ENCODE peak calls at places on chromosome 15, in six cellular contexts. M is neuronal stem cell, V is IMR-90, F is H1, P is mesendoderm, B is trophoblast cell. X is an unnamed sample.
A peak's percentile ranks its signal among the peaks of the same experiment; 100 is the strongest.

GRCh38 chr15:100170280-100170654 is 171.5 kb downstream of the ADAMTS17 start:
- DNase-seq in M (no peak), V (no peak), F (no peak), P (no peak), B (no peak), X (no peak)

GRCh38 chr15:65373163-65373651 is 4.6 kb downstream of the IGDCC3 start:
- DNase-seq in M (no peak), V (no peak), F (no peak), P (no peak), B (no peak), X (no peak)

GRCh38 chr15:77497942-77498361 is 77.3 kb downstream of the HMG20A start:
- DNase-seq in M (no peak), V (peak; percentile 29), F (no peak), P (no peak), B (peak; percentile 23), X (peak; percentile 18)

GRCh38 chr15:60528530-60528929 is 49.6 kb upstream of the ICE2 start:
- DNase-seq in M (no peak), V (peak; percentile 61), F (no peak), P (no peak), B (no peak), X (peak; percentile 30)

GRCh38 chr15:93974804-93975481 is 256.4 kb upstream of the MCTP2 start:
- DNase-seq in M (peak; percentile 36), V (peak; percentile 5), F (peak; percentile 15), P (peak; percentile 82), B (peak; percentile 69), X (no peak)

GRCh38 chr15:38406451-38406850 is 47.5 kb upstream of the FAM98B start:
- DNase-seq in M (no peak), V (peak; percentile 58), F (no peak), P (no peak), B (no peak), X (no peak)

GRCh38 chr15:69465253-69465652 is 12.6 kb downstream of the RPLP1 start:
- DNase-seq in M (no peak), V (no peak), F (no peak), P (no peak), B (no peak), X (no peak)

GRCh38 chr15:51244366-51244977 is 93.9 kb downstream of the CYP19A1 start:
- DNase-seq in M (no peak), V (peak; percentile 30), F (no peak), P (peak; percentile 39), B (no peak), X (peak; percentile 17)

GRCh38 chr15:56672721-56673120 is 60.6 kb downstream of the ZNF280D start:
- DNase-seq in M (no peak), V (peak; percentile 79), F (no peak), P (no peak), B (no peak), X (peak; percentile 33)

GRCh38 chr15:74595271-74595670 is 20.4 kb upstream of the CLK3 start:
- DNase-seq in M (no peak), V (no peak), F (no peak), P (no peak), B (no peak), X (no peak)

GRCh38 chr15:52013151-52013791 is 5.7 kb upstream of the MAPK6 start:
- DNase-seq in M (no peak), V (peak; percentile 80), F (no peak), P (no peak), B (peak; percentile 23), X (peak; percentile 80)

GRCh38 chr15:73564255-73564654 is 68.9 kb downstream of the NPTN start:
- DNase-seq in M (no peak), V (peak; percentile 47), F (no peak), P (no peak), B (peak; percentile 13), X (peak; percentile 52)

GRCh38 chr15:81155375-81156218 is 21.5 kb downstream of the CFAP161 start:
- DNase-seq in M (no peak), V (peak; percentile 77), F (no peak), P (peak; percentile 56), B (peak; percentile 57), X (peak; percentile 36)

GRCh38 chr15:64911317-64912186 is at the start of gene ANKDD1A:
- DNase-seq in M (peak; percentile 64), V (peak; percentile 27), F (no peak), P (peak; percentile 77), B (peak; percentile 69), X (peak; percentile 58)

GRCh38 chr15:29056839-29057450 is 171.2 kb downstream of the APBA2 start:
- DNase-seq in M (no peak), V (no peak), F (peak; percentile 19), P (peak; percentile 10), B (no peak), X (no peak)

GRCh38 chr15:34039506-34040123 is 611 bp upstream of the AVEN start:
- DNase-seq in M (no peak), V (peak; percentile 45), F (no peak), P (peak; percentile 9), B (peak; percentile 40), X (peak; percentile 30)

GRCh38 chr15:58522865-58523264 is 91.1 kb downstream of the LIPC start:
- DNase-seq in M (no peak), V (no peak), F (no peak), P (no peak), B (peak; percentile 44), X (no peak)

GRCh38 chr15:73964736-73965093 is 27.4 kb downstream of the STOML1 start:
- DNase-seq in M (peak; percentile 84), V (peak; percentile 72), F (peak; percentile 91), P (peak; percentile 95), B (peak; percentile 92), X (peak; percentile 84)

GRCh38 chr15:70109522-70109921 is 11.8 kb upstream of the TLE3 start:
- DNase-seq in M (no peak), V (no peak), F (no peak), P (no peak), B (no peak), X (no peak)

GRCh38 chr15:101535170-101535902 is 45.8 kb upstream of the PCSK6 start:
- DNase-seq in M (no peak), V (no peak), F (no peak), P (no peak), B (no peak), X (no peak)

GRCh38 chr15:88433046-88433685 is 34.0 kb downstream of the MRPL46 start:
- DNase-seq in M (no peak), V (no peak), F (no peak), P (no peak), B (no peak), X (no peak)

GRCh38 chr15:88179562-88179961 is 77.0 kb downstream of the NTRK3 start:
- DNase-seq in M (no peak), V (no peak), F (no peak), P (no peak), B (no peak), X (no peak)

GRCh38 chr15:98872777-98873176 is 134.8 kb downstream of the PGPEP1L start:
- DNase-seq in M (no peak), V (no peak), F (no peak), P (no peak), B (no peak), X (no peak)

GRCh38 chr15:98873441-98874218 is 134.0 kb downstream of the PGPEP1L start:
- DNase-seq in M (no peak), V (peak; percentile 83), F (no peak), P (peak; percentile 59), B (peak; percentile 96), X (peak; percentile 84)

GRCh38 chr15:98875309-98875708 is 132.3 kb downstream of the PGPEP1L start:
- DNase-seq in M (no peak), V (peak; percentile 33), F (no peak), P (no peak), B (no peak), X (no peak)

GRCh38 chr15:98874773-98875172 is 132.8 kb downstream of the PGPEP1L start:
- DNase-seq in M (no peak), V (no peak), F (no peak), P (peak; percentile 57), B (no peak), X (no peak)

DNA sequence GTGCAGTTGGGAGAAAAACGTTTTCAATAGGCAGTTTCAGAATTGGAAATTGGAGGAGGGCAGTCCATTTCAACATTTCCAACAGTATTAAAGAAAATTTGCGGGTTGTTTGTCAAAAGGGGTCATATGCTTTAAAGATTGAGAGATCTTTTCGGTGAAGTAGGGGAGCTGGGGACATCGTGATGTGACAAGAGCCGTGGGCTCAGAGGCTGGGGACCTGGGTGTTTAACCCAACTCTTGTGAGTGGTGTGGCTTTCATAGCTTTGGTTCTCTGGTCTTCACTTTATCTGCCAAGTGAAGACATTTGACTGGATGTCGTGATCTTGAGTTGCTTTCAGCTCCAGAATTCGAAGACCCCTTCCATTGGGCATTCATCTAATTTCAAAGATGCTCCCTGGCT is 133.2 kb downstream of the PGPEP1L start:
- DNase-seq in M (no peak), V (no peak), F (no peak), P (no peak), B (no peak), X (no peak)
- H3K4me3 ChIP-seq in M (no peak overlapping the region), V (no peak overlapping the region), F (no peak overlapping the region), P (no peak overlapping the region), B (no peak overlapping the region), X (no peak overlapping the region)

GRCh38 chr15:31974154-31974794 is 56.0 kb upstream of the CHRNA7 start:
- DNase-seq in M (no peak), V (no peak), F (no peak), P (no peak), B (no peak), X (no peak)

GRCh38 chr15:31977812-31978662 is 52.3 kb upstream of the CHRNA7 start:
- DNase-seq in M (peak; percentile 65), V (peak; percentile 14), F (no peak), P (peak; percentile 72), B (peak; percentile 40), X (peak; percentile 16)

GRCh38 chr15:31974855-31975421 is 55.4 kb upstream of the CHRNA7 start:
- DNase-seq in M (peak; percentile 72), V (peak; percentile 0), F (no peak), P (peak; percentile 82), B (peak; percentile 59), X (peak; percentile 3)

GRCh38 chr15:31977138-31977537 is 53.2 kb upstream of the CHRNA7 start:
- DNase-seq in M (no peak), V (no peak), F (no peak), P (no peak), B (no peak), X (no peak)

GRCh38 chr15:31975446-31976229 is 54.7 kb upstream of the CHRNA7 start:
- DNase-seq in M (peak; percentile 5), V (no peak), F (no peak), P (no peak), B (peak; percentile 4), X (no peak)
- H3K9ac ChIP-seq in M (peak overlapping the region; percentile 73), V (no peak overlapping the region), F (no peak overlapping the region), P (peak overlapping the region; percentile 17), B (no peak overlapping the region), X (no peak overlapping the region)

DNA sequence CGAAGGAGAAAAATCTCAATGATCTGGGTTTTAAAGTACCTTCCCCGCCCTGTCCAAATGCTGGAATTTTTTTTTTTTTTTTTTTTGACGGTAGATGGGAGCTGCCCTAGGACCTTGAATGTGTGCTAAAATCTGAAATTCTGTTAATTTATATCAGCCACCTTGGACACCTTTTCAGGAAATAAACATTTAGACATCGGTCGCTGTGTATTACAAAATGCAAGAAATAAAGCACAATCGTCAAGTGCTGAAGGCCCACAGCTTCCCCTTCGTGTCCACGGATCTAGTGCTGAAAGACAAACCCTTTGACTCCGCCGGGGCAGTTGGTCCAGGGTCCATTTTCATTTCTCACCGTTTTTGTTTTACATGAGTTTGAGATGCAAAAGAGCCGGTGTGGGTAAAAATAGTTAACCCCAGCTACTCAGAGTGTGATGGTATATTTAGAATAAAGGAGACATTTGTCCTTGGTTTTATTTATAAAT is 90.2 kb upstream of the CHD2 start:
- DNase-seq in M (no peak), V (peak; percentile 68), F (no peak), P (peak; percentile 62), B (peak; percentile 55), X (peak; percentile 74)
- H3K23ac ChIP-seq in M (no peak overlapping the region), V (peak overlapping the region; percentile 100), F (no peak overlapping the region), P (no peak overlapping the region), B (no peak overlapping the region), X (no peak overlapping the region)

GRCh38 chr15:85692873-85693272 is 101.9 kb downstream of the KLHL25 start:
- DNase-seq in M (no peak), V (no peak), F (no peak), P (no peak), B (no peak), X (no peak)
- H3K4me3 ChIP-seq in M (no peak overlapping the region), V (no peak overlapping the region), F (no peak overlapping the region), P (no peak overlapping the region), B (no peak overlapping the region), X (no peak overlapping the region)